ENCODE peak calls at places on chromosomes 3 and 15, in seven cellular contexts. T is H1, D is GM12878, Y is HCT116, V is SK-N-SH, B is K562, O is HepG2. G is an unnamed sample.

GRCh38 chr3:10889206-10889960 is 73.4 kb downstream of the SLC6A11 start:
- DNase-seq in T (no peak), D (no peak), Y (no peak), V (no peak), B (no peak), O (no peak), G (no peak)

GRCh38 chr15:81400640-81401236 is 26.7 kb upstream of the TMC3 start:
- DNase-seq in T (no peak), D (peak), Y (peak), V (peak), B (peak), O (peak), G (peak)

GRCh38 chr3:123104550-123104949 is 37.7 kb downstream of the PDIA5 start:
- DNase-seq in T (no peak), D (no peak), Y (no peak), V (peak), B (no peak), O (no peak), G (no peak)

GRCh38 chr15:30956216-30956803 is 35.1 kb downstream of the MTMR10 start:
- DNase-seq in T (no peak), D (no peak), Y (no peak), V (no peak), B (no peak), O (no peak), G (no peak)

GRCh38 chr15:90419738-90420487 is 31.9 kb downstream of the IQGAP1 start:
- DNase-seq in T (no peak), D (peak), Y (no peak), V (no peak), B (no peak), O (no peak), G (no peak)

GRCh38 chr3:182220013-182220412 is 508.3 kb downstream of the SOX2 start:
- DNase-seq in T (no peak), D (no peak), Y (no peak), V (no peak), B (no peak), O (peak), G (no peak)

GRCh38 chr15:99677540-99678134 is 55.6 kb downstream of the LYSMD4 start:
- DNase-seq in T (no peak), D (no peak), Y (no peak), V (no peak), B (no peak), O (no peak), G (no peak)

GRCh38 chr3:36944012-36944640 is 728 bp downstream of the TRANK1 start:
- DNase-seq in T (no peak), D (no peak), Y (no peak), V (peak), B (no peak), O (no peak), G (peak)

GRCh38 chr3:189342811-189343210 is 171.0 kb downstream of the TPRG1 start:
- DNase-seq in T (no peak), D (no peak), Y (no peak), V (no peak), B (no peak), O (no peak), G (no peak)

GRCh38 chr3:128343287-128344045 is 123.2 kb downstream of the DNAJB8 start:
- DNase-seq in T (no peak), D (no peak), Y (no peak), V (peak), B (peak), O (peak), G (peak)

GRCh38 chr15:45734244-45734643 is 99.4 kb downstream of the SQOR start:
- DNase-seq in T (no peak), D (no peak), Y (no peak), V (peak), B (no peak), O (no peak), G (no peak)

GRCh38 chr3:191246628-191247027 is 47.6 kb downstream of the OSTN start:
- DNase-seq in T (no peak), D (no peak), Y (peak), V (no peak), B (no peak), O (no peak), G (no peak)

GRCh38 chr3:52291508-52292181 is 4.0 kb downstream of the GLYCTK start:
- DNase-seq in T (no peak), D (no peak), Y (no peak), V (peak), B (peak), O (no peak), G (no peak)

GRCh38 chr15:83435782-83436181 is 11.4 kb upstream of the SH3GL3 start:
- DNase-seq in T (no peak), D (no peak), Y (no peak), V (no peak), B (no peak), O (no peak), G (no peak)

GRCh38 chr15:83430436-83430835 is 16.7 kb upstream of the SH3GL3 start:
- DNase-seq in T (no peak), D (no peak), Y (no peak), V (no peak), B (no peak), O (no peak), G (no peak)

GRCh38 chr15:83436513-83437158 is 10.5 kb upstream of the SH3GL3 start:
- DNase-seq in T (no peak), D (no peak), Y (peak), V (peak), B (peak), O (peak), G (peak)

GRCh38 chr15:83435202-83435601 is 11.9 kb upstream of the SH3GL3 start:
- DNase-seq in T (no peak), D (no peak), Y (no peak), V (no peak), B (no peak), O (no peak), G (no peak)
- TF ChIP-seq JUND in T (no peak), D (no peak), Y (no peak), V (no peak), B (no peak), O (no peak), G (no peak)

GRCh38 chr3:13796683-13797460 is 83.0 kb downstream of the WNT7A start:
- DNase-seq in T (no peak), D (no peak), Y (no peak), V (no peak), B (no peak), O (no peak), G (no peak)
- TF ChIP-seq JUND in T (no peak), D (no peak), Y (no peak), V (no peak), B (no peak), O (no peak), G (no peak)

DNA sequence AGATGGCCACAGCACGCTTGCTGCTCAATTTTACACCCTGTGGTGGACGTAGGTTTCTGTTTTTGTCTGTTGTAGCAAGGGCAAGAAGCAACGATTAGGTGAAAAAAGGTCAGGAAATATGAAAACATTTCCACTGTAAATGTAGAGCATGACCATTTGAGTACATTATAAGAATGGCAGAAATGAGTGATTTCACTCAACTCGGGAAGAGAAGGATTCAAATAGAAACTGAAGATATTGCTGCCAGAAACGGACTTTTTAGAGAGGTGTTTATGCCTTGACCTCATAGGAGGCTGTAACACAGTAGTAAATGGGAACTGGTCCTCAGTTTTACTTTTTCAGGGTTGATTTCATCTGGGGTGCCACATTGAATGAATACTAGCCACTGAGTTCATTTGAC is 33.1 kb upstream of the GASK1A start:
- DNase-seq in T (no peak), D (no peak), Y (no peak), V (no peak), B (no peak), O (no peak), G (no peak)
- TF ChIP-seq JUND in T (no peak), D (no peak), Y (no peak), V (no peak), B (no peak), O (no peak), G (no peak)

DNA sequence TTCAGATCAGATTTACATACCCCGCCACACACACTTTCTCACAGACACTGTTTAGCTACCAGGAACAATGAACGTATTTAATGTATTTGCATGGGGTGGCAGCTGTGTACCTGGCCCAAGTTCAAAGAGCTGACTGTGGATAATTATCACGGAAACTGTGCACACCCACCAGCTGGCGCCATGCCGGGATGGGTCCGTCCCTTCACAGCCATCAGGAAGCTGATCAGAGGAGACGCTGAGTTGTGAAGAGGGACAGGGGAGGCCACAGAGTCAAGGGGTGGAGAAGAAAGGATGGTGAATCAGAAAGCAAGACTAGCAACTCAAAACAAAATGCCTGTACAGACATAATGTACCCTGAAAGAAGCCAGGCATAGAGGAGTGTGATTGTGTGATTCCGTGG is 13.1 kb upstream of the PLA2G4D start:
- DNase-seq in T (no peak), D (no peak), Y (no peak), V (no peak), B (no peak), O (no peak), G (no peak)
- TF ChIP-seq JUND in T (no peak), D (no peak), Y (no peak), V (no peak), B (no peak), O (no peak), G (no peak)

GRCh38 chr3:134897391-134898131 is 102.5 kb downstream of the EPHB1 start:
- DNase-seq in T (no peak), D (no peak), Y (no peak), V (no peak), B (no peak), O (no peak), G (no peak)

GRCh38 chr3:134896696-134897095 is 101.6 kb downstream of the EPHB1 start:
- DNase-seq in T (no peak), D (no peak), Y (no peak), V (no peak), B (no peak), O (no peak), G (no peak)

GRCh38 chr3:134900482-134900881 is 105.4 kb downstream of the EPHB1 start:
- DNase-seq in T (no peak), D (no peak), Y (no peak), V (no peak), B (no peak), O (no peak), G (no peak)

GRCh38 chr3:134896141-134896540 is 101.1 kb downstream of the EPHB1 start:
- DNase-seq in T (no peak), D (no peak), Y (no peak), V (no peak), B (no peak), O (no peak), G (no peak)

DNA sequence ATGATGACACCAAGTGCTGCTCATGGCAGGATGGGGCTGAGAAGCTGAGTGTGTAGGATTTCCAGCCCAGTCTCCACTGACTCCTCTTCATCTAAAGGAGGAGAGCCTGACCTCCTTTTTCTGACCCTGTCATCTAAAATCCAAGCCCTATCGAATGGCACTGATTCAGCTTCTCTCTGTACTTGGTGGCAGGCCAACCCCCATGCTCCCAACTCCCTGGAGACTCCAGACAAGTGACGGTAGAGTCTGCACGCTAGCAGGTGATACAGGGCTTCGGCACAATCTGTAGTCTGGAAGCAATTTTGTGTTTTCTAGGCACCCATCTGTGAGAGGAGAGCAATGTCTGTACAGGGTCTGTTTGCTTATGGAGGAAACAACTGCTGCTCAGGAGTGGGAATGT is 103.3 kb downstream of the EPHB1 start:
- DNase-seq in T (no peak), D (no peak), Y (no peak), V (no peak), B (no peak), O (no peak), G (no peak)
- TF ChIP-seq JUND in T (no peak), D (no peak), Y (no peak), V (no peak), B (no peak), O (no peak), G (no peak)

G was measured in T47D.